ENCODE peak calls at places on chromosomes 2 and 18, in four cellular contexts. One of them, this sample, is unnamed.

GRCh38 chr2:85538507-85539360 is at the start of gene MAT2A:
- DNase-seq in HepG2: peak; percentile 91
- DNase-seq in A673: peak; percentile 95
- DNase-seq in vagina: no peak
- DNase-seq in this sample: peak; percentile 91

GRCh38 chr2:222627764-222628163 is 28.1 kb downstream of the FARSB start:
- DNase-seq in HepG2: no peak
- DNase-seq in A673: no peak
- DNase-seq in vagina: no peak
- DNase-seq in this sample: no peak

GRCh38 chr2:161101406-161101805 is 58.8 kb upstream of the TANK start:
- DNase-seq in HepG2: no peak
- DNase-seq in A673: no peak
- DNase-seq in vagina: no peak
- DNase-seq in this sample: no peak

GRCh38 chr2:133503323-133503722 is 64.9 kb downstream of the NCKAP5 start:
- DNase-seq in HepG2: no peak
- DNase-seq in A673: no peak
- DNase-seq in vagina: no peak
- DNase-seq in this sample: no peak

GRCh38 chr2:17608251-17608650 is 67.8 kb downstream of the VSNL1 start:
- DNase-seq in HepG2: no peak
- DNase-seq in A673: peak; percentile 28
- DNase-seq in vagina: no peak
- DNase-seq in this sample: no peak

GRCh38 chr18:43692291-43692690 is 415.0 kb upstream of the SYT4 start:
- DNase-seq in HepG2: no peak
- DNase-seq in A673: peak; percentile 9
- DNase-seq in vagina: no peak
- DNase-seq in this sample: no peak

GRCh38 chr2:65678779-65679394 is 246.5 kb upstream of the SPRED2 start:
- DNase-seq in HepG2: no peak
- DNase-seq in A673: no peak
- DNase-seq in vagina: no peak
- DNase-seq in this sample: no peak

GRCh38 chr2:197309369-197310231 is 980 bp downstream of the ANKRD44 start:
- DNase-seq in HepG2: no peak
- DNase-seq in A673: peak; percentile 22
- DNase-seq in vagina: no peak
- DNase-seq in this sample: peak; percentile 80

GRCh38 chr2:241760301-241760771 is 16.3 kb upstream of the GAL3ST2 start:
- DNase-seq in HepG2: no peak
- DNase-seq in A673: peak; percentile 26
- DNase-seq in vagina: no peak
- DNase-seq in this sample: no peak

GRCh38 chr2:224850081-224850480 is 133.9 kb upstream of the CCDC195 start:
- DNase-seq in HepG2: no peak
- DNase-seq in A673: no peak
- DNase-seq in vagina: no peak
- DNase-seq in this sample: no peak

GRCh38 chr2:207766697-207767460 is 2.8 kb downstream of the FZD5 start:
- DNase-seq in HepG2: peak; percentile 48
- DNase-seq in A673: no peak
- DNase-seq in vagina: no peak
- DNase-seq in this sample: peak; percentile 22

GRCh38 chr2:222671259-222672067 is at the start of gene MOGAT1:
- DNase-seq in HepG2: peak; percentile 71
- DNase-seq in A673: no peak
- DNase-seq in vagina: no peak
- DNase-seq in this sample: no peak

GRCh38 chr2:201810592-201810991 is 4.3 kb downstream of the CDK15 start:
- DNase-seq in HepG2: no peak
- DNase-seq in A673: no peak
- DNase-seq in vagina: no peak
- DNase-seq in this sample: no peak

GRCh38 chr2:169397697-169398096 is 35.4 kb upstream of the LRP2 start:
- DNase-seq in HepG2: no peak
- DNase-seq in A673: peak; percentile 16
- DNase-seq in vagina: no peak
- DNase-seq in this sample: no peak

GRCh38 chr2:227511239-227511930 is 39.4 kb downstream of the AGFG1 start:
- DNase-seq in HepG2: no peak
- DNase-seq in A673: no peak
- DNase-seq in vagina: no peak
- DNase-seq in this sample: no peak

GRCh38 chr2:32926708-32927084 is 20.1 kb upstream of the LTBP1 start:
- DNase-seq in HepG2: no peak
- DNase-seq in A673: peak; percentile 12
- DNase-seq in vagina: no peak
- DNase-seq in this sample: no peak

GRCh38 chr2:9463698-9464034 is 10.7 kb upstream of the IAH1 start:
- DNase-seq in HepG2: no peak
- DNase-seq in A673: no peak
- DNase-seq in vagina: no peak
- DNase-seq in this sample: peak; percentile 54

GRCh38 chr18:11027862-11028261 is 121.5 kb downstream of the PIEZO2 start:
- DNase-seq in HepG2: no peak
- DNase-seq in A673: no peak
- DNase-seq in vagina: no peak
- DNase-seq in this sample: no peak

GRCh38 chr2:15010346-15010745 is 377.8 kb downstream of the LRATD1 start:
- DNase-seq in HepG2: no peak
- DNase-seq in A673: no peak
- DNase-seq in vagina: no peak
- DNase-seq in this sample: peak; percentile 4

GRCh38 chr2:53949457-53949856 is 21.3 kb downstream of the PSME4 start:
- DNase-seq in HepG2: no peak
- DNase-seq in A673: no peak
- DNase-seq in vagina: no peak
- DNase-seq in this sample: no peak

GRCh38 chr2:29238497-29238896 is 123.3 kb downstream of the CLIP4 start:
- DNase-seq in HepG2: peak; percentile 34
- DNase-seq in A673: peak; percentile 68
- DNase-seq in vagina: no peak
- DNase-seq in this sample: peak; percentile 17

GRCh38 chr2:74297391-74297790 is 45.8 kb downstream of the SLC4A5 start:
- DNase-seq in HepG2: no peak
- DNase-seq in A673: no peak
- DNase-seq in vagina: no peak
- DNase-seq in this sample: no peak

GRCh38 chr2:59150430-59150829 is 909.3 kb upstream of the FANCL start:
- DNase-seq in HepG2: no peak
- DNase-seq in A673: no peak
- DNase-seq in vagina: no peak
- DNase-seq in this sample: no peak

GRCh38 chr18:63237486-63237885 is 82.1 kb downstream of the BCL2 start:
- DNase-seq in HepG2: peak; percentile 54
- DNase-seq in A673: no peak
- DNase-seq in vagina: no peak
- DNase-seq in this sample: no peak

GRCh38 chr2:235255716-235256115 is 238.1 kb upstream of the AGAP1 start:
- DNase-seq in HepG2: no peak
- DNase-seq in A673: no peak
- DNase-seq in vagina: no peak
- DNase-seq in this sample: no peak

GRCh38 chr2:234579231-234579962 is 82.5 kb upstream of the ARL4C start:
- DNase-seq in HepG2: no peak
- DNase-seq in A673: no peak
- DNase-seq in vagina: no peak
- DNase-seq in this sample: no peak

GRCh38 chr2:14354231-14354630 is 278.3 kb upstream of the LRATD1 start:
- DNase-seq in HepG2: no peak
- DNase-seq in A673: no peak
- DNase-seq in vagina: no peak
- DNase-seq in this sample: no peak

GRCh38 chr2:71798266-71799012 is 345.1 kb downstream of the DYSF start:
- DNase-seq in HepG2: peak; percentile 61
- DNase-seq in A673: peak; percentile 34
- DNase-seq in vagina: no peak
- DNase-seq in this sample: peak; percentile 26

GRCh38 chr2:227188292-227188691 is 23.9 kb downstream of the COL4A3 start:
- DNase-seq in HepG2: no peak
- DNase-seq in A673: no peak
- DNase-seq in vagina: no peak
- DNase-seq in this sample: no peak

GRCh38 chr18:38481576-38481975 is 916.0 kb upstream of the CELF4 start:
- DNase-seq in HepG2: no peak
- DNase-seq in A673: no peak
- DNase-seq in vagina: no peak
- DNase-seq in this sample: no peak

GRCh38 chr2:229137623-229138022 is 133.5 kb downstream of the PID1 start:
- DNase-seq in HepG2: no peak
- DNase-seq in A673: no peak
- DNase-seq in vagina: no peak
- DNase-seq in this sample: no peak

GRCh38 chr2:58515827-58516574 is 274.9 kb upstream of the FANCL start:
- DNase-seq in HepG2: no peak
- DNase-seq in A673: peak; percentile 21
- DNase-seq in vagina: no peak
- DNase-seq in this sample: peak; percentile 34

GRCh38 chr2:149330127-149331022 is at the start of gene LYPD6:
- DNase-seq in HepG2: peak; percentile 23
- DNase-seq in A673: peak; percentile 73
- DNase-seq in vagina: no peak
- DNase-seq in this sample: no peak
- TF ChIP-seq CTCF in HepG2: no peak
- TF ChIP-seq CTCF in A673: no peak
- TF ChIP-seq CTCF in vagina: no peak
- TF ChIP-seq CTCF in this sample: no peak

DNA sequence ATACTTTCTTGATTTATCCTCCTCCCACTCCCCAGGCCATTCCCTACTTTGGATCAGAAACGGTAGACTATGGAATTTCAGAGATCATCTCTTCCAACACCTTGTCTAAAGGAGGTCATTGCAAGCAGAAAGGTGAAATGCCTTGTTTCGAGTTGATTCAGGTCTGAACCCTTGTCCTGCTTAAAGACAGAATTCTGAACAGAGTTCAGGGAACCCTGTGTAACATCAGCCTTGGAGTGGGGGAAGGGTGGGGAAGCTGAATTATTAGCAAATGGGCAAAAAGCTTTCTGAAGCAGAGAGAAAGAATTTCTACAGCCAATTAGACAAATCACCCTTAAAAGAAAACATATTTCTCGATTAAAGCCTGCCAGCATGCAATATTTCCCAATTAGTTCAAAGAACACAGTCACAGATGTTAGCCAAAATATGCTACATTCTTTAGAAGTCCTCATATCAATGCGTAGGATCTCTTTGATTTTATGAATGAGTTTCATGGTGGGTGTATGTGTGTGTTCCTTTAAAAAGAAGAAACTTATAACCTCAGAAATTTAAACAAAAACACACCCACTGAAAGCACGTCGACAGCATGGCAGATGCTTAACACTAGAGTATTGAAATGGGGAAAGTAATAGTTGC is 353.1 kb downstream of the RND3 start:
- DNase-seq in HepG2: no peak
- DNase-seq in A673: no peak
- DNase-seq in vagina: no peak
- DNase-seq in this sample: no peak
- TF ChIP-seq CTCF in HepG2: no peak
- TF ChIP-seq CTCF in A673: no peak
- TF ChIP-seq CTCF in vagina: no peak
- TF ChIP-seq CTCF in this sample: no peak

DNA sequence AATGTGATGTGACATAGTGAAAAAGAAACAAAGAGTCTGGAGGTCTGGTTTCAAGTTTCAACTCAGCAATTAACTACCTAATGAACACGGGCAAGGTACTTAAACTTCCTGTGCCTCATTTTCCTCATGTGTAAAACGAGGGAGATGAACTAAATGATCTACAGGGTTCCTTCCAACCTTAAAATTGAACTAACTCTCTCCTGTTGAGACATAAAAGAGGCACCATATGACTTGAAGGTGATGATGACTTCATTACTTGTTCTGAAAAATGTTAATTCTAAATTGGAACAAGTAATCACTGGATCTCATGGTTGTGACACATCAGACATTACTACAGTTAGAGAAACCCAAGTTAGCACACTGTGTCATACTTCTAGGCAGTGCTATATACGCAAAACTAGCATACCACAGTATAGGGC is 8.9 kb upstream of the REL start:
- DNase-seq in HepG2: no peak
- DNase-seq in A673: no peak
- DNase-seq in vagina: no peak
- DNase-seq in this sample: no peak
- TF ChIP-seq CTCF in HepG2: no peak
- TF ChIP-seq CTCF in A673: no peak
- TF ChIP-seq CTCF in vagina: no peak
- TF ChIP-seq CTCF in this sample: no peak

GRCh38 chr18:48669180-48669675 is 130.4 kb downstream of the CTIF start:
- DNase-seq in HepG2: no peak
- DNase-seq in A673: no peak
- DNase-seq in vagina: no peak
- DNase-seq in this sample: no peak

GRCh38 chr18:48668466-48669179 is 129.8 kb downstream of the CTIF start:
- DNase-seq in HepG2: no peak
- DNase-seq in A673: no peak
- DNase-seq in vagina: no peak
- DNase-seq in this sample: no peak

GRCh38 chr18:48665654-48666053 is 126.8 kb downstream of the CTIF start:
- DNase-seq in HepG2: no peak
- DNase-seq in A673: no peak
- DNase-seq in vagina: no peak
- DNase-seq in this sample: no peak

GRCh38 chr18:48666613-48667012 is 127.8 kb downstream of the CTIF start:
- DNase-seq in HepG2: no peak
- DNase-seq in A673: no peak
- DNase-seq in vagina: no peak
- DNase-seq in this sample: no peak

DNA sequence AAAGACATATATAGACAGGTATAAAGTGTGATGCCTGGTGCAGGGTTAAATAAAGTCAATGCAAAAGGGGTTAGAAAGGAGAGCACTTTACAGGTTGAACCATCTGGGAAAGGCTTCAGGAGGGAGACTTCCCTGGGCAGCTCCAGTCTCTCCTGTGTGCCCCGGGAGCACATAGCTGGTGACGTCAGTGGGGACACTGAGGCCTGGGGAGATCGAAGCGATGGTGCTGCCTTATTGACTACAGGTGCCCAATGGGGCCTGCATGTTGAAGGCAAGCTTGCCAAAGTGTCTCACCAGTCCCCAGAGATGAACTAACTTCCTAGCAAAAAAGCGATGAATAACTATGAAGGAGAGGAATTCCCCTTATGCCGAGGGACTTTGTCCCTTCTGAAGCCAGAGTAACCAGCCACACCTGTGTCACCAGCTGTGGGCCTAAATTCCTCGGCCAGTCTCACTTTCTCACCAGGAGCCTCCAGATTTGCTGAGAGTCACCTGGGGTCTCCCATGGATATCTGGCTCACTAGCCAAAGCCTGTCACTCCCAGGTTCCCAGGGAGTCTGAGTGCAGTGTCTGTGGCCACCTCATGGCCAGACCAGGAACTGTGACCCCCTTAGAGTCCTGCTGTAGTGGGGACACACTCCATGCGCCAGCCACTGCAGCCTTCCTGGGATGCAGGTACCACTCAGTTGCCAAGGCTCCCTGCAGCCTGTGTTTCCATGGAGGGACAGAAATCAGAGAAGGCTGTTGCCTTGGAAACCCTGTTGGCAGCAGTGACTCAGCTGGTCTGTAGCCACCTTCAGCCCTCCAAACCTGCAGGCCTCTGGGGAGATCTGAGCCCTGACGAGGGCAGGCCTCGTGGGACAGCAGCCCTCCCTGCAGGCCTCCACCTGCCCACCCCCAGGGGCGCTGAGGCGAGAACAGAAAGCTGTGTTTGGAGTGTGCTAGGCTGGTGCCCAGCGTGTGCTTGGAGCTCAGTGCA is 128.7 kb downstream of the CTIF start:
- DNase-seq in HepG2: peak; percentile 23
- DNase-seq in A673: no peak
- DNase-seq in vagina: no peak
- DNase-seq in this sample: no peak
- TF ChIP-seq CTCF in HepG2: peak; percentile 56
- TF ChIP-seq CTCF in A673: no peak
- TF ChIP-seq CTCF in vagina: no peak
- TF ChIP-seq CTCF in this sample: no peak

This sample was measured in activated CD8-positive, alpha-beta T cell treated with anti-CD3 and anti-CD28 coated beads for 36 hours.